ENCODE peak calls at places on chromosomes 11 and 22, in nine cellular contexts. H, U, K, V, E, Y, N, C and Q are unnamed samples.

GRCh38 chr11:128593281-128593680 is 5.9 kb upstream of the ETS1 start:
- DNase-seq in Y (no peak), C (no peak), U (no peak), H (no peak), V (no peak), N (no peak), K (peak; percentile 88), E (no peak), Q (no peak)

GRCh38 chr11:73475549-73475948 is 99.3 kb downstream of the RELT start:
- DNase-seq in E (no peak), C (no peak), K (no peak), Y (no peak), U (no peak), H (no peak), N (no peak), V (no peak), Q (no peak)

GRCh38 chr22:17537155-17537554 is 26.1 kb upstream of the SLC25A18 start:
- DNase-seq in K (no peak), N (no peak), H (no peak), U (no peak), Y (no peak), C (no peak), E (no peak), V (no peak), Q (no peak)

GRCh38 chr11:74683279-74683871 is 47.9 kb downstream of the CHRDL2 start:
- DNase-seq in C (no peak), Y (no peak), V (no peak), U (no peak), K (peak; percentile 64), E (peak; percentile 57), N (peak; percentile 85), H (peak; percentile 34), Q (no peak)

GRCh38 chr22:19497245-19497644 is 17.5 kb downstream of the CDC45 start:
- DNase-seq in Y (no peak), C (no peak), K (no peak), H (no peak), V (no peak), E (no peak), U (no peak), N (no peak), Q (no peak)

GRCh38 chr22:46259374-46259773 is 3.8 kb downstream of the PKDREJ start:
- DNase-seq in V (no peak), N (peak; percentile 83), Y (no peak), C (no peak), E (no peak), K (no peak), U (no peak), H (no peak), Q (no peak)

GRCh38 chr11:61129608-61130523 is 27.6 kb downstream of the CD5 start:
- DNase-seq in E (peak; percentile 91), C (peak; percentile 90), V (peak; percentile 98), N (peak; percentile 97), U (peak; percentile 93), K (peak; percentile 94), Y (peak; percentile 91), H (peak; percentile 96), Q (peak; percentile 95)

GRCh38 chr22:35593885-35594470 is 23.2 kb downstream of the MB start:
- DNase-seq in N (no peak), Y (no peak), K (no peak), H (no peak), U (no peak), C (no peak), E (no peak), V (no peak), Q (no peak)

GRCh38 chr22:20604776-20605221 is 97.4 kb downstream of the MED15 start:
- DNase-seq in U (no peak), H (no peak), K (no peak), N (no peak), C (no peak), V (no peak), E (no peak), Y (no peak), Q (no peak)

GRCh38 chr11:115505165-115505564 is 950 bp upstream of the CADM1 start:
- DNase-seq in H (peak; percentile 8), U (no peak), K (peak; percentile 52), E (no peak), N (no peak), C (no peak), V (no peak), Y (no peak), Q (no peak)

GRCh38 chr11:115488945-115489344 is 15.3 kb downstream of the CADM1 start:
- DNase-seq in N (no peak), K (no peak), U (no peak), H (no peak), E (no peak), V (no peak), C (no peak), Y (peak; percentile 87), Q (no peak)

GRCh38 chr11:133491680-133492383 is 40.5 kb downstream of the OPCML start:
- DNase-seq in C (no peak), V (no peak), U (no peak), N (peak; percentile 52), E (no peak), H (no peak), Y (no peak), K (no peak), Q (no peak)

GRCh38 chr11:93518081-93518480 is 25.1 kb downstream of the SMCO4 start:
- DNase-seq in E (no peak), C (no peak), N (no peak), Y (no peak), V (no peak), H (no peak), U (no peak), K (no peak), Q (no peak)

GRCh38 chr11:79396001-79396400 is 44.8 kb downstream of the TENM4 start:
- DNase-seq in E (no peak), C (no peak), V (no peak), K (no peak), N (no peak), H (no peak), Y (no peak), U (no peak), Q (no peak)

GRCh38 chr11:117916956-117917355 is 12.2 kb downstream of the TMPRSS13 start:
- DNase-seq in E (no peak), K (no peak), N (peak; percentile 62), H (no peak), Y (no peak), C (no peak), V (no peak), U (no peak), Q (no peak)

GRCh38 chr11:94219771-94220170 is 84.6 kb upstream of the IZUMO1R start:
- DNase-seq in C (no peak), E (no peak), U (no peak), Y (no peak), K (no peak), N (no peak), H (no peak), V (no peak), Q (no peak)

GRCh38 chr11:79160786-79161403 is 279.9 kb downstream of the TENM4 start:
- DNase-seq in C (no peak), H (no peak), Y (no peak), U (no peak), N (peak; percentile 34), K (peak; percentile 46), V (no peak), E (no peak), Q (no peak)

GRCh38 chr11:72578991-72579815 is 95.0 kb downstream of the PDE2A start:
- DNase-seq in U (no peak), N (peak; percentile 72), H (no peak), V (no peak), Y (no peak), K (no peak), E (peak; percentile 11), C (no peak), Q (no peak)

GRCh38 chr11:27402450-27402849 is 39.4 kb upstream of the CCDC34 start:
- DNase-seq in U (peak; percentile 34), K (no peak), C (no peak), E (no peak), V (no peak), Y (no peak), N (no peak), H (no peak), Q (no peak)
- TF ChIP-seq CTCF in U (no peak), K (no peak), C (no peak), E (no peak), V (no peak), Y (no peak), N (no peak), H (no peak), Q (no peak)

GRCh38 chr11:88399171-88399570 is 61.6 kb upstream of the CTSC start:
- DNase-seq in V (no peak), K (no peak), N (no peak), C (no peak), H (no peak), U (no peak), Y (no peak), E (no peak), Q (no peak)
- TF ChIP-seq CTCF in V (no peak), K (no peak), N (no peak), C (no peak), H (no peak), U (no peak), Y (no peak), E (no peak), Q (no peak)

GRCh38 chr11:62393735-62394134 is 25.1 kb upstream of the SCGB1A1 start:
- DNase-seq in H (no peak), K (no peak), U (no peak), Y (no peak), N (no peak), V (no peak), E (no peak), C (no peak), Q (no peak)
- TF ChIP-seq CTCF in H (no peak), K (no peak), U (no peak), Y (no peak), N (no peak), V (no peak), E (no peak), C (no peak), Q (no peak)

DNA sequence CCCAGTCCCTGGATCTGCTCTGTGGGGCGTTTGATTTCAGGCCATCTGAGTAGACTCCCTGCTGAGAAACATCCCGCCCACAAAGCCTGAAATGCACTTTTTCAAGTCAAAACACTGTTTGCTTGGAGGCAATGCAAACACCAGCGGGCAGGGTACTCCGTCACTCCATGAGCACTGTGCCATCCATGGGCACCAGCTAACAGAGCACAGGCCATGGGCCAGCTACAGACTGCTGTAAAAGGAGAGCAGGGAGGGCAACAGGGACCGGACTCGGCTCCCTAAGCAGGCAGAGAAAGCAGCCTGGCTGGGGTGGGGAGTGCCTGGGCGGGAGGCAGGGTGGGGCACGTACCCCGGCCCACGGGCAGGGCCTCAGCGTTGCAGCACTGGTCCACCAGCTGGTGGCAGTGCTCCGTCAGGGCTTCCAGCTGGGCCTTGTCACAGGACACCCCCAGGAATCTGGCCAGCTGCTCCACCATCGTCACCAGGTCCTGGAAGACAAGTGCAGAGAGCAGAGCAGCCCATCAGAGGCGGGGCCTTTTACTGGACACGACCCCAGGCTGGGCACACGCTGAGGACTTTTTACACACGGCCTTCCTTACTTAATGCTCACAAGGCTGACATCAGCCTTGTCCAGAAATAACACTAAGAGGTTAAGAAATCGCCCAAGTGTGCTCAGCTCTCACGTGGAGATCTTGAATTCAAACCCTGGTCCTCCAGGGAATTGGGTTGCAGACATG is 16.8 kb upstream of the EFCAB6 start:
- DNase-seq in U (peak; percentile 27), N (peak; percentile 97), V (no peak), Y (peak; percentile 10), K (no peak), C (peak; percentile 60), E (peak; percentile 59), H (no peak), Q (no peak)
- TF ChIP-seq CTCF in U (no peak), N (no peak), V (no peak), Y (no peak), K (peak; percentile 22), C (no peak), E (no peak), H (no peak), Q (peak; percentile 19)